ENCODE peak calls at places on chromosome 4, in four cellular contexts. P is kidney epithelial cell, T is left ventricle myocardium superior, F is RPMI8226. Y is an unnamed sample.

GRCh38 chr4:4860381-4860802 is 927 bp downstream of the MSX1 start:
- DNase-seq in P (no peak), T (no peak), F (no peak), Y (no peak)

GRCh38 chr4:151226004-151226932 is 50.7 kb upstream of the PRSS48 start:
- DNase-seq in P (peak), T (no peak), F (no peak), Y (peak)

GRCh38 chr4:132387060-132387459 is 762.0 kb upstream of the PCDH10 start:
- DNase-seq in P (no peak), T (no peak), F (no peak), Y (no peak)

GRCh38 chr4:145867416-145867815 is 71.2 kb downstream of the ZNF827 start:
- DNase-seq in P (no peak), T (no peak), F (no peak), Y (no peak)

GRCh38 chr4:25085621-25086020 is 54.9 kb upstream of the LGI2 start:
- DNase-seq in P (no peak), T (peak), F (peak), Y (no peak)

GRCh38 chr4:94357624-94358023 is 15.0 kb upstream of the HPGDS start:
- DNase-seq in P (no peak), T (no peak), F (no peak), Y (no peak)

GRCh38 chr4:78024085-78024484 is 33.0 kb upstream of the FRAS1 start:
- DNase-seq in P (no peak), T (no peak), F (no peak), Y (no peak)

GRCh38 chr4:110514889-110515479 is 39.0 kb downstream of the ENPEP start:
- DNase-seq in P (no peak), T (no peak), F (peak), Y (no peak)

Y was measured in epithelial cell of proximal tubule.